ENCODE peak calls at places on chromosomes 4 and X, in five cellular contexts. U, P, N, W and C are unnamed samples.
A peak's percentile ranks its signal among the peaks of the same experiment; 100 is the strongest.

GRCh38 chr4:100348472-100348871 is 158.2 kb upstream of the DDIT4L start:
- DNase-seq in U (no peak), P (no peak), W (no peak), N (no peak), C (no peak)

GRCh38 chr4:106914223-106914622 is 121.9 kb downstream of the DKK2 start:
- DNase-seq in N (no peak), U (no peak), P (no peak), W (no peak), C (no peak)

GRCh38 chr4:89400408-89401035 is 92.9 kb upstream of the GPRIN3 start:
- DNase-seq in U (no peak), N (no peak), P (no peak), W (no peak), C (no peak)

GRCh38 chrX:19659929-19660328 is 144.6 kb upstream of the MAP3K15 start:
- DNase-seq in N (no peak), W (no peak), P (no peak), U (no peak), C (no peak)

GRCh38 chrX:136220535-136220934 is 30.7 kb downstream of the MAP7D3 start:
- DNase-seq in P (no peak), N (no peak), W (no peak), U (no peak), C (no peak)

GRCh38 chrX:68669872-68670271 is 22.4 kb downstream of the STARD8 start:
- DNase-seq in P (no peak), U (no peak), N (no peak), W (no peak), C (no peak)

GRCh38 chr4:46889410-46889809 is 19.6 kb downstream of the COX7B2 start:
- DNase-seq in N (no peak), W (no peak), U (no peak), P (no peak), C (no peak)

GRCh38 chr4:11514780-11515432 is 86.2 kb upstream of the HS3ST1 start:
- DNase-seq in N (no peak), W (no peak), U (no peak), P (no peak), C (no peak)

GRCh38 chr4:148998719-148999118 is 556.5 kb upstream of the NR3C2 start:
- DNase-seq in P (no peak), U (no peak), N (no peak), W (no peak), C (no peak)

GRCh38 chr4:185965456-185966384 is 103.2 kb upstream of the TLR3 start:
- DNase-seq in N (no peak), U (no peak), P (no peak), W (no peak), C (peak; percentile 5)

GRCh38 chr4:77481856-77482255 is 123.8 kb upstream of the CXCL13 start:
- DNase-seq in W (no peak), P (no peak), N (no peak), U (no peak), C (no peak)

GRCh38 chr4:105291920-105292319 is 145.2 kb downstream of the TET2 start:
- DNase-seq in U (no peak), N (no peak), P (no peak), W (no peak), C (no peak)

GRCh38 chr4:37561803-37562207 is 124.4 kb downstream of the RELL1 start:
- DNase-seq in P (no peak), N (no peak), U (no peak), W (no peak), C (no peak)

GRCh38 chr4:24965627-24966026 is 52.8 kb upstream of the CCDC149 start:
- DNase-seq in P (no peak), N (no peak), U (no peak), W (no peak), C (no peak)

GRCh38 chrX:74248889-74249288 is 55.1 kb upstream of the ZCCHC13 start:
- DNase-seq in P (peak; percentile 43), W (no peak), N (no peak), U (no peak), C (no peak)

GRCh38 chrX:74249963-74250362 is 54.0 kb upstream of the ZCCHC13 start:
- DNase-seq in N (no peak), P (no peak), U (no peak), W (no peak), C (no peak)

GRCh38 chrX:74246524-74246923 is 57.5 kb upstream of the ZCCHC13 start:
- DNase-seq in P (no peak), W (no peak), N (no peak), U (no peak), C (no peak)

GRCh38 chrX:74250574-74250973 is 53.4 kb upstream of the ZCCHC13 start:
- DNase-seq in W (no peak), U (no peak), P (no peak), N (no peak), C (no peak)

GRCh38 chrX:74251006-74251930 is 52.7 kb upstream of the ZCCHC13 start:
- DNase-seq in P (peak; percentile 15), W (no peak), U (no peak), N (peak; percentile 26), C (no peak)
- TF ChIP-seq POLR2A in P (no peak), W (no peak), U (no peak), N (no peak), C (no peak)

DNA sequence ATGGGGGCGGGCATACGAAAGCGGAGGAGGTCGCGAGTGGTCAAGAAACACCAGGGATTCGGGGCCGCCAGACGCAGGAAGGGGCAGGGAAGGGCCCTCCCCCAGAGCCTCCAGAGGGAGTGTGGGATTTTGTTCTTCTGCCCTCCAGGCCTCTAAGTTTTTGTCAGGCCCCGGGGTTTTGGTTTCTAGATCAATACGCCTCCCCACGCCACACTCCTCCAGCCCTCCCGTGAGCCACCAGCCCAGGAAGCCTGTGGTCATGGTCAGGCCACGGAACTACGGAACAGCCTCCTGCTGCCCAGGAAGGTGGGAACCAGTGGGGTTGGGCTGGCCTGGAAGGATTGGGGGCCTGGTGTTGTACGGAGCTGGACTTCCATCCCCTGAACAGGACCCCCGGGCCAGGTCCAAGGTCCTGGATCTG is 38.4 kb downstream of the CPLX1 start:
- DNase-seq in P (no peak), W (no peak), U (no peak), N (no peak), C (no peak)
- TF ChIP-seq POLR2AphosphoS5 in P (no peak), W (no peak), U (no peak), N (no peak), C (no peak)

GRCh38 chr4:140151700-140152014 is 2.3 kb downstream of the MAML3 start:
- DNase-seq in U (peak; percentile 87), W (peak; percentile 86), N (peak; percentile 93), P (peak; percentile 84), C (no peak)

GRCh38 chr4:140152015-140152703 is 1.8 kb downstream of the MAML3 start:
- DNase-seq in W (no peak), P (peak; percentile 83), U (peak; percentile 79), N (peak; percentile 76), C (peak; percentile 31)

GRCh38 chr4:140149851-140150635 is 3.9 kb downstream of the MAML3 start:
- DNase-seq in P (peak; percentile 85), W (peak; percentile 79), U (peak; percentile 80), N (peak; percentile 84), C (no peak)

GRCh38 chr4:140150886-140151699 is 2.9 kb downstream of the MAML3 start:
- DNase-seq in P (peak; percentile 87), N (peak; percentile 96), W (peak; percentile 85), U (peak; percentile 88), C (peak; percentile 25)

GRCh38 chr4:140150636-140150885 is 3.4 kb downstream of the MAML3 start:
- DNase-seq in W (peak; percentile 91), P (peak; percentile 88), N (peak; percentile 92), U (peak; percentile 82), C (no peak)
- TF ChIP-seq POLR2A in W (no peak), P (peak; percentile 13), N (peak; percentile 7), U (no peak), C (no peak)

GRCh38 chrX:153317996-153318722 is 3.4 kb downstream of the PNMA6F start:
- DNase-seq in W (no peak), N (no peak), U (no peak), P (no peak), C (no peak)

GRCh38 chrX:153318811-153319210 is 2.8 kb downstream of the PNMA6F start:
- DNase-seq in U (no peak), N (no peak), P (no peak), W (no peak), C (no peak)

GRCh38 chrX:153317306-153317705 is 4.3 kb downstream of the PNMA6F start:
- DNase-seq in N (no peak), W (no peak), U (no peak), P (no peak), C (no peak)

GRCh38 chrX:153321381-153322105 is at the start of gene PNMA6F:
- DNase-seq in W (no peak), N (no peak), U (no peak), P (no peak), C (no peak)

DNA sequence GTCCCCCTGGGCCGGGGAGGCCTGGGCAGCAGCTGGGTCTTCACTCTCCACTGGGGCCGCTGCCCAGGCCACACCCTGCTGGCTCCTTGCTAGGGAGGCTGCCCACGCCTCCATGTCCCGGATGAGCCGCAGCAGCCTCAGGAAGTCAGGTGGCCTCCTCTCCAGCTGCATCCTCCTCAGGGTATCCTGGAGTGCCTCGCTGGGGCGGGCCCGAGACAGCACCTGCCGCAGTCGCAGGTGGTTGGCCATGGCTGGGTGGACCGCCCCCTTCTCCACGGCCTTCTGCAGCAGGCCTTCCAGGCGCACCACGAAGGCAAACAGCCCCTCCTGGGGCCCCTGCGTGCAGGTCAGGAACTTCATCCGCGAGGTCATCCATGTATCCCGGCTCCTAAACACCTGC is 2.3 kb downstream of the PNMA6F start:
- DNase-seq in P (no peak), W (no peak), U (no peak), N (no peak), C (no peak)
- TF ChIP-seq POLR2AphosphoS5 in P (no peak), W (no peak), U (no peak), N (no peak), C (no peak)

DNA sequence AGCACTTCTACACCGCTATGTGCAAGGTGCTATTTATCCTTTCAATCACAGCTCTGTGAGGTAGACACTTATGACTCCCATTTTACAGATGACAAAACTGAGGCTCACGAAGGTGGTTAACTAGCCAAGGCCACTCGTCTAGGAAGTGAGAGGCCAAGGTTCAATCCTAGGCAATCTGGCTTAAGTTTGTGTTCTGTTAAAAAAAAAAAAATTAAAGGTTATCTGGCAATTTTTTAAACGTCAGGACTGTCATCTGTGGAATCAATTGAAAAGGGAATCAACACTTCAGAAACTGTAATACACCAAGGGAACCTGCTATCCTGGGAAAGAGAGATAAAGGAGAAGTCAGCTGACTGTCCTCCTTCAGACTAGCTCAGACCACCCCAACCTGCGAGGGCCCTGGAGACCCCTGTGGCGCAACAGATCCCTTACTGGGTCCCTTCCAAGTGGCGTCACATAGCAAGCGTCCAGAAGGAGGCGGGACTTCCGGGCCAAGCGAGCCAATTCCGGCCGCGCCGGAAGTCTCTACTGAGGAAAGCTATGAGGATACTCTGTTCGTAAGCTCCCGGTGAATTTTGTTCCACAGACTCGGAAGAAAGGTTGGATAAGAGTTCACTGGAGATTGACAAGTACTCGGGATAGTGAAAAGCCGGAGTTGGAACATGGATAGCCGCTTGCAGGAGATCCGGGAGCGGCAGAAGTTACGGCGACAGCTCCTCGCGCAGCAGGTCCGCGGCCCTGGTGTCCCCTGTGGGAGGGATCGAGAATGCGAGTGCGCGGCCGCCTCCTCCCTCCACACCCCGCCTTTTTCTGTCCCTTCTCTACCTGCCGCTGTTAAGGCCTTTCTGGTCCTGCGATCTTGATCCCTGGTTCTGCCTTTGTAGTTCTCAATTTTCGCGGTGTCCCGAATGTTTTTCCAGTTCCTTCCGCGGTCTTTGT is at the start of gene METTL14:
- DNase-seq in N (peak; percentile 89), W (peak; percentile 89), U (peak; percentile 95), P (peak; percentile 93), C (peak; percentile 58)
- TF ChIP-seq POLR2A in N (peak; percentile 56), W (peak; percentile 69), U (no peak), P (peak; percentile 61), C (peak; percentile 87)

GRCh38 chr4:174136013-174136412 is 147.5 kb downstream of the FBXO8 start:
- DNase-seq in N (no peak), U (no peak), P (no peak), W (no peak), C (no peak)
- TF ChIP-seq POLR2AphosphoS5 in N (no peak), U (peak; percentile 14), P (peak; percentile 55), W (no peak), C (no peak)